ENCODE peak calls at places on chromosome 11, in nine cellular contexts. One of them, this sample, is unnamed.

GRCh38 chr11:90705661-90706060 is 482.8 kb upstream of the CHORDC1 start:
- DNase-seq in K562: no peak
- DNase-seq in IMR-90: no peak
- DNase-seq in GM23248: no peak
- DNase-seq in lower leg skin: no peak
- DNase-seq in choroid plexus epithelial cell: peak
- DNase-seq in lower lobe of right lung: no peak
- DNase-seq in AG10803: no peak
- DNase-seq in left ventricle myocardium inferior: no peak
- DNase-seq in this sample: no peak

GRCh38 chr11:95517453-95517852 is 272.1 kb downstream of the FAM76B start:
- DNase-seq in lower lobe of right lung: no peak
- DNase-seq in left ventricle myocardium inferior: no peak
- DNase-seq in IMR-90: no peak
- DNase-seq in lower leg skin: no peak
- DNase-seq in GM23248: peak
- DNase-seq in AG10803: peak
- DNase-seq in K562: no peak
- DNase-seq in choroid plexus epithelial cell: no peak
- DNase-seq in this sample: no peak

GRCh38 chr11:13183094-13183825 is 94.3 kb upstream of the BMAL1 start:
- DNase-seq in K562: no peak
- DNase-seq in lower leg skin: no peak
- DNase-seq in lower lobe of right lung: no peak
- DNase-seq in GM23248: peak
- DNase-seq in choroid plexus epithelial cell: peak
- DNase-seq in AG10803: peak
- DNase-seq in left ventricle myocardium inferior: no peak
- DNase-seq in IMR-90: peak
- DNase-seq in this sample: no peak

GRCh38 chr11:11513438-11513837 is 108.4 kb downstream of the GALNT18 start:
- DNase-seq in lower leg skin: no peak
- DNase-seq in GM23248: peak
- DNase-seq in IMR-90: no peak
- DNase-seq in left ventricle myocardium inferior: no peak
- DNase-seq in lower lobe of right lung: no peak
- DNase-seq in K562: no peak
- DNase-seq in AG10803: peak
- DNase-seq in choroid plexus epithelial cell: no peak
- DNase-seq in this sample: no peak

GRCh38 chr11:107545101-107545514 is 20.4 kb downstream of the ALKBH8 start:
- DNase-seq in lower leg skin: no peak
- DNase-seq in GM23248: peak
- DNase-seq in K562: no peak
- DNase-seq in left ventricle myocardium inferior: no peak
- DNase-seq in IMR-90: peak
- DNase-seq in lower lobe of right lung: no peak
- DNase-seq in choroid plexus epithelial cell: peak
- DNase-seq in AG10803: peak
- DNase-seq in this sample: no peak

GRCh38 chr11:73388241-73389133 is 12.3 kb downstream of the RELT start:
- DNase-seq in left ventricle myocardium inferior: peak
- DNase-seq in K562: no peak
- DNase-seq in AG10803: no peak
- DNase-seq in GM23248: no peak
- DNase-seq in lower lobe of right lung: peak
- DNase-seq in lower leg skin: no peak
- DNase-seq in IMR-90: no peak
- DNase-seq in choroid plexus epithelial cell: no peak
- DNase-seq in this sample: peak

GRCh38 chr11:119700030-119700429 is 29.0 kb downstream of the NECTIN1 start:
- DNase-seq in K562: no peak
- DNase-seq in lower lobe of right lung: no peak
- DNase-seq in lower leg skin: no peak
- DNase-seq in GM23248: no peak
- DNase-seq in choroid plexus epithelial cell: no peak
- DNase-seq in AG10803: no peak
- DNase-seq in left ventricle myocardium inferior: no peak
- DNase-seq in IMR-90: no peak
- DNase-seq in this sample: no peak

GRCh38 chr11:59197990-59198389 is 14.7 kb downstream of the MPEG1 start:
- DNase-seq in lower lobe of right lung: peak
- DNase-seq in IMR-90: peak
- DNase-seq in choroid plexus epithelial cell: peak
- DNase-seq in left ventricle myocardium inferior: peak
- DNase-seq in K562: no peak
- DNase-seq in GM23248: peak
- DNase-seq in AG10803: peak
- DNase-seq in lower leg skin: no peak
- DNase-seq in this sample: peak

GRCh38 chr11:68331338-68331947 is 19.1 kb downstream of the LRP5 start:
- DNase-seq in AG10803: no peak
- DNase-seq in K562: no peak
- DNase-seq in lower lobe of right lung: no peak
- DNase-seq in IMR-90: no peak
- DNase-seq in GM23248: no peak
- DNase-seq in choroid plexus epithelial cell: no peak
- DNase-seq in left ventricle myocardium inferior: no peak
- DNase-seq in lower leg skin: no peak
- DNase-seq in this sample: no peak

GRCh38 chr11:1303196-1303821 is 6.1 kb downstream of the TOLLIP start:
- DNase-seq in lower lobe of right lung: peak
- DNase-seq in lower leg skin: no peak
- DNase-seq in IMR-90: no peak
- DNase-seq in GM23248: peak
- DNase-seq in left ventricle myocardium inferior: no peak
- DNase-seq in choroid plexus epithelial cell: no peak
- DNase-seq in K562: no peak
- DNase-seq in AG10803: no peak
- DNase-seq in this sample: no peak

GRCh38 chr11:63846897-63847296 is 8.0 kb downstream of the MARK2 start:
- DNase-seq in left ventricle myocardium inferior: no peak
- DNase-seq in choroid plexus epithelial cell: no peak
- DNase-seq in K562: no peak
- DNase-seq in lower lobe of right lung: no peak
- DNase-seq in GM23248: no peak
- DNase-seq in AG10803: no peak
- DNase-seq in IMR-90: no peak
- DNase-seq in lower leg skin: no peak
- DNase-seq in this sample: no peak

GRCh38 chr11:107263865-107264563 is 193.6 kb downstream of the CWF19L2 start:
- DNase-seq in IMR-90: no peak
- DNase-seq in AG10803: no peak
- DNase-seq in choroid plexus epithelial cell: no peak
- DNase-seq in lower lobe of right lung: no peak
- DNase-seq in GM23248: no peak
- DNase-seq in K562: no peak
- DNase-seq in lower leg skin: no peak
- DNase-seq in left ventricle myocardium inferior: no peak
- DNase-seq in this sample: no peak

GRCh38 chr11:106311531-106312230 is 234.2 kb downstream of the AASDHPPT start:
- DNase-seq in IMR-90: no peak
- DNase-seq in lower leg skin: no peak
- DNase-seq in lower lobe of right lung: no peak
- DNase-seq in AG10803: peak
- DNase-seq in K562: no peak
- DNase-seq in choroid plexus epithelial cell: no peak
- DNase-seq in left ventricle myocardium inferior: no peak
- DNase-seq in GM23248: peak
- DNase-seq in this sample: no peak

GRCh38 chr11:30917859-30918478 is 331.8 kb upstream of the MPPED2 start:
- DNase-seq in left ventricle myocardium inferior: no peak
- DNase-seq in lower lobe of right lung: no peak
- DNase-seq in K562: peak
- DNase-seq in IMR-90: peak
- DNase-seq in AG10803: peak
- DNase-seq in GM23248: peak
- DNase-seq in lower leg skin: no peak
- DNase-seq in choroid plexus epithelial cell: peak
- DNase-seq in this sample: no peak

GRCh38 chr11:111612211-111612610 is 10.0 kb downstream of the SIK2 start:
- DNase-seq in IMR-90: peak
- DNase-seq in AG10803: peak
- DNase-seq in K562: no peak
- DNase-seq in lower lobe of right lung: no peak
- DNase-seq in choroid plexus epithelial cell: peak
- DNase-seq in GM23248: peak
- DNase-seq in left ventricle myocardium inferior: no peak
- DNase-seq in lower leg skin: no peak
- DNase-seq in this sample: no peak

GRCh38 chr11:27216268-27217149 is 146.5 kb downstream of the CCDC34 start:
- DNase-seq in IMR-90: peak
- DNase-seq in choroid plexus epithelial cell: peak
- DNase-seq in AG10803: peak
- DNase-seq in K562: no peak
- DNase-seq in GM23248: peak
- DNase-seq in left ventricle myocardium inferior: peak
- DNase-seq in lower leg skin: no peak
- DNase-seq in lower lobe of right lung: peak
- DNase-seq in this sample: peak

GRCh38 chr11:96323643-96323985 is 19.4 kb downstream of the MAML2 start:
- DNase-seq in lower lobe of right lung: no peak
- DNase-seq in choroid plexus epithelial cell: no peak
- DNase-seq in AG10803: no peak
- DNase-seq in IMR-90: no peak
- DNase-seq in lower leg skin: no peak
- DNase-seq in GM23248: no peak
- DNase-seq in K562: no peak
- DNase-seq in left ventricle myocardium inferior: no peak
- DNase-seq in this sample: no peak

GRCh38 chr11:126871792-126872191 is 128.8 kb downstream of the KIRREL3 start:
- DNase-seq in left ventricle myocardium inferior: no peak
- DNase-seq in IMR-90: peak
- DNase-seq in K562: no peak
- DNase-seq in lower lobe of right lung: no peak
- DNase-seq in lower leg skin: no peak
- DNase-seq in GM23248: peak
- DNase-seq in AG10803: peak
- DNase-seq in choroid plexus epithelial cell: no peak
- DNase-seq in this sample: no peak

GRCh38 chr11:69337211-69337721 is 43.3 kb downstream of the MYEOV start:
- DNase-seq in left ventricle myocardium inferior: no peak
- DNase-seq in GM23248: peak
- DNase-seq in AG10803: peak
- DNase-seq in choroid plexus epithelial cell: peak
- DNase-seq in K562: no peak
- DNase-seq in lower leg skin: no peak
- DNase-seq in lower lobe of right lung: no peak
- DNase-seq in IMR-90: peak
- DNase-seq in this sample: no peak

GRCh38 chr11:76673164-76674142 is 2.9 kb upstream of the LRRC32 start:
- DNase-seq in lower lobe of right lung: no peak
- DNase-seq in left ventricle myocardium inferior: no peak
- DNase-seq in choroid plexus epithelial cell: no peak
- DNase-seq in GM23248: no peak
- DNase-seq in IMR-90: no peak
- DNase-seq in AG10803: no peak
- DNase-seq in lower leg skin: no peak
- DNase-seq in K562: no peak
- DNase-seq in this sample: no peak
- H3K4me3 ChIP-seq in lower lobe of right lung: no peak
- H3K4me3 ChIP-seq in left ventricle myocardium inferior: no peak
- H3K4me3 ChIP-seq in choroid plexus epithelial cell: no peak
- H3K4me3 ChIP-seq in GM23248: no peak
- H3K4me3 ChIP-seq in IMR-90: no peak
- H3K4me3 ChIP-seq in AG10803: no peak
- H3K4me3 ChIP-seq in lower leg skin: no peak
- H3K4me3 ChIP-seq in K562: no peak
- H3K4me3 ChIP-seq in this sample: no peak

DNA sequence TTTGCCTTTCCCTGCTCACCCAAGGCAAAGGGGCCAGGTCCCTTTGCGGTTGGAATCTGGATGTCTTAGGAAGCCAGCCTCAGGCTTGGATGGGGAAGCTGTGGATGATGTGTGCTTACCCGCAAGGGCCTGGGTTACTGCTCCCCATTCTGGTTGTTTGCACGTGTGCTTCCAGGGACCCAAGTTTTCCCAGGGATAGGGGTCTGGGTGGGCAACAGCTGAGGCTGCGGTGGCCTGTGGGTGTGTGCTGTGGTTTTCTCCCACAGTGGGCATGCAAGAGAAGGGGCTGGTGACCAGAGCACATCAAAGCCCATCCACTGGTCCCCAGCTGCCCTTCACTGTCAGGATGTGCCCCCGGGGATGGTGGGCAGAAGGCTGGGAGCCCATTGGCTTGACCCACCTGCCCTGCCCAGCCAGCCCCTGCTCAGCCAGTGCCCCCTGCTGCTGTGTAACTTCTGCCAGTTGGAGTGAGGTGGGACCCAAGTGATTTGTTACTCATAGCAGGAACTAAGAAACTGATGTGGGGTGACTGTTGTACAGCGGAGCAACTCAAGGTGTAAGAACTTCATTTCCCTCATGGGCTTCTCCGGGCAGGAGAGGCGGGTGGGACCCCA is 3.3 kb downstream of the CAPN5 start:
- DNase-seq in left ventricle myocardium inferior: no peak
- DNase-seq in IMR-90: no peak
- DNase-seq in K562: no peak
- DNase-seq in choroid plexus epithelial cell: no peak
- DNase-seq in lower lobe of right lung: no peak
- DNase-seq in lower leg skin: no peak
- DNase-seq in AG10803: no peak
- DNase-seq in GM23248: no peak
- DNase-seq in this sample: no peak
- H3K4me3 ChIP-seq in left ventricle myocardium inferior: no peak
- H3K4me3 ChIP-seq in IMR-90: no peak
- H3K4me3 ChIP-seq in K562: no peak
- H3K4me3 ChIP-seq in choroid plexus epithelial cell: no peak
- H3K4me3 ChIP-seq in lower lobe of right lung: no peak
- H3K4me3 ChIP-seq in lower leg skin: no peak
- H3K4me3 ChIP-seq in AG10803: no peak
- H3K4me3 ChIP-seq in GM23248: no peak
- H3K4me3 ChIP-seq in this sample: no peak

GRCh38 chr11:117230286-117230961 is 1.4 kb downstream of the PCSK7 start:
- DNase-seq in left ventricle myocardium inferior: no peak
- DNase-seq in IMR-90: peak
- DNase-seq in AG10803: no peak
- DNase-seq in lower leg skin: no peak
- DNase-seq in choroid plexus epithelial cell: peak
- DNase-seq in K562: no peak
- DNase-seq in GM23248: peak
- DNase-seq in lower lobe of right lung: no peak
- DNase-seq in this sample: peak
- H3K4me3 ChIP-seq in left ventricle myocardium inferior: peak
- H3K4me3 ChIP-seq in IMR-90: no peak
- H3K4me3 ChIP-seq in AG10803: peak
- H3K4me3 ChIP-seq in lower leg skin: no peak
- H3K4me3 ChIP-seq in choroid plexus epithelial cell: peak
- H3K4me3 ChIP-seq in K562: peak
- H3K4me3 ChIP-seq in GM23248: peak
- H3K4me3 ChIP-seq in lower lobe of right lung: peak
- H3K4me3 ChIP-seq in this sample: peak

DNA sequence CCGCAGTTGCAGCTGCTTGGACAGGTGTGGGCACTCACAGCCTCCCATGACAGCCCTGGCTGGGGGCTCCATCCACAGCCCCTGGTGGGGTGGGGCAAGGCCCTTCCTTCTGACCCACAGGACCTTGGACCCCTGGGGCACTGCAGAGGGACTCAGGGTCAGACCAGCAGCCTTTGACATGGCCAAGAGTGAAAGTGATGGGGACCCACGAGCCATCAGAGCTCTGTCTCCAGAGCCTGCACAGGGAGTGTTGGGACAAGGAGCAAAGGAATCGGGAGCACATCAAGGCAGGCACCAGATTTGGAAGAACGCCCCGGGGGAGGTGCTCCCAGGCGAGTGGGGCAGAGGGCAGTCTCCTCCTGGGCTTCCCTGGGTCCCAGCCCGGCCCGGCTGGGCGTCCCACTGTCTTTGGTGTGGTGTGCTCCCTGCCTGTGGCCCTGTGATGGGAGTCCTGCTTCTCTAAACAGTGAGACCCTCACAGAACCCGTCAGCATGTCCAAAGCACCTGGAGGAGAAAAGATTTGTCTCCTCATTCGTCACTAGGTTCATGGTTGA is 13.2 kb upstream of the CD81 start:
- DNase-seq in choroid plexus epithelial cell: no peak
- DNase-seq in K562: no peak
- DNase-seq in IMR-90: no peak
- DNase-seq in lower leg skin: no peak
- DNase-seq in lower lobe of right lung: no peak
- DNase-seq in left ventricle myocardium inferior: no peak
- DNase-seq in AG10803: no peak
- DNase-seq in GM23248: no peak
- DNase-seq in this sample: no peak
- H3K4me3 ChIP-seq in choroid plexus epithelial cell: no peak
- H3K4me3 ChIP-seq in K562: no peak
- H3K4me3 ChIP-seq in IMR-90: no peak
- H3K4me3 ChIP-seq in lower leg skin: no peak
- H3K4me3 ChIP-seq in lower lobe of right lung: no peak
- H3K4me3 ChIP-seq in left ventricle myocardium inferior: no peak
- H3K4me3 ChIP-seq in AG10803: no peak
- H3K4me3 ChIP-seq in GM23248: no peak
- H3K4me3 ChIP-seq in this sample: no peak

This sample was measured in sigmoid colon.